ENCODE peak calls at places on chromosomes 4 and X, in eight cellular contexts. One of them, this sample, is unnamed.

GRCh38 chr4:165864228-165864627 is 8.8 kb upstream of the TLL1 start:
- DNase-seq in HCT116: no peak
- DNase-seq in hepatocyte: no peak
- DNase-seq in neural progenitor cell: peak
- DNase-seq in SK-N-SH: no peak
- DNase-seq in PC-3: no peak
- DNase-seq in OCI-LY7: peak
- DNase-seq in GM23338: no peak
- DNase-seq in this sample: no peak

GRCh38 chr4:105966046-105966445 is 70.8 kb downstream of the NPNT start:
- DNase-seq in OCI-LY7: no peak
- DNase-seq in GM23338: peak
- DNase-seq in hepatocyte: peak
- DNase-seq in neural progenitor cell: no peak
- DNase-seq in HCT116: no peak
- DNase-seq in PC-3: peak
- DNase-seq in SK-N-SH: no peak
- DNase-seq in this sample: no peak

GRCh38 chr4:92047209-92047877 is 256.4 kb upstream of the GRID2 start:
- DNase-seq in GM23338: peak
- DNase-seq in HCT116: no peak
- DNase-seq in SK-N-SH: peak
- DNase-seq in neural progenitor cell: peak
- DNase-seq in PC-3: peak
- DNase-seq in hepatocyte: peak
- DNase-seq in OCI-LY7: no peak
- DNase-seq in this sample: no peak

GRCh38 chr4:6230827-6231662 is 30.7 kb upstream of the JAKMIP1 start:
- DNase-seq in SK-N-SH: no peak
- DNase-seq in OCI-LY7: no peak
- DNase-seq in PC-3: no peak
- DNase-seq in neural progenitor cell: no peak
- DNase-seq in HCT116: no peak
- DNase-seq in GM23338: no peak
- DNase-seq in hepatocyte: no peak
- DNase-seq in this sample: no peak

GRCh38 chr4:155122382-155122781 is 86.1 kb upstream of the NPY2R start:
- DNase-seq in neural progenitor cell: no peak
- DNase-seq in SK-N-SH: no peak
- DNase-seq in HCT116: no peak
- DNase-seq in PC-3: no peak
- DNase-seq in hepatocyte: no peak
- DNase-seq in GM23338: peak
- DNase-seq in OCI-LY7: no peak
- DNase-seq in this sample: no peak

GRCh38 chrX:100695991-100696390 is 35.9 kb downstream of the SYTL4 start:
- DNase-seq in PC-3: peak
- DNase-seq in GM23338: no peak
- DNase-seq in neural progenitor cell: no peak
- DNase-seq in OCI-LY7: no peak
- DNase-seq in hepatocyte: no peak
- DNase-seq in SK-N-SH: no peak
- DNase-seq in HCT116: no peak
- DNase-seq in this sample: no peak

GRCh38 chr4:140153744-140154571 is at the start of gene MAML3:
- DNase-seq in GM23338: peak
- DNase-seq in neural progenitor cell: peak
- DNase-seq in SK-N-SH: peak
- DNase-seq in PC-3: peak
- DNase-seq in OCI-LY7: peak
- DNase-seq in hepatocyte: peak
- DNase-seq in HCT116: peak
- DNase-seq in this sample: peak

GRCh38 chr4:82480786-82481317 is 50.5 kb downstream of the ENOPH1 start:
- DNase-seq in hepatocyte: no peak
- DNase-seq in SK-N-SH: no peak
- DNase-seq in GM23338: no peak
- DNase-seq in OCI-LY7: no peak
- DNase-seq in PC-3: no peak
- DNase-seq in HCT116: no peak
- DNase-seq in neural progenitor cell: no peak
- DNase-seq in this sample: no peak

GRCh38 chr4:100311181-100311580 is 120.9 kb upstream of the DDIT4L start:
- DNase-seq in HCT116: peak
- DNase-seq in PC-3: peak
- DNase-seq in neural progenitor cell: peak
- DNase-seq in GM23338: peak
- DNase-seq in hepatocyte: peak
- DNase-seq in SK-N-SH: no peak
- DNase-seq in OCI-LY7: no peak
- DNase-seq in this sample: no peak

GRCh38 chrX:10971759-10972158 is 139.4 kb upstream of the HCCS start:
- DNase-seq in HCT116: no peak
- DNase-seq in SK-N-SH: no peak
- DNase-seq in GM23338: no peak
- DNase-seq in hepatocyte: no peak
- DNase-seq in PC-3: no peak
- DNase-seq in neural progenitor cell: no peak
- DNase-seq in OCI-LY7: no peak
- DNase-seq in this sample: no peak

GRCh38 chrX:27336466-27337091 is 126.6 kb downstream of the PPP4R3C start:
- DNase-seq in SK-N-SH: peak
- DNase-seq in HCT116: peak
- DNase-seq in GM23338: peak
- DNase-seq in hepatocyte: peak
- DNase-seq in neural progenitor cell: peak
- DNase-seq in PC-3: peak
- DNase-seq in OCI-LY7: peak
- DNase-seq in this sample: peak

GRCh38 chrX:97876697-97877407 is 993.1 kb downstream of the RPA4 start:
- DNase-seq in hepatocyte: no peak
- DNase-seq in neural progenitor cell: no peak
- DNase-seq in GM23338: no peak
- DNase-seq in PC-3: peak
- DNase-seq in SK-N-SH: no peak
- DNase-seq in HCT116: no peak
- DNase-seq in OCI-LY7: no peak
- DNase-seq in this sample: no peak

DNA sequence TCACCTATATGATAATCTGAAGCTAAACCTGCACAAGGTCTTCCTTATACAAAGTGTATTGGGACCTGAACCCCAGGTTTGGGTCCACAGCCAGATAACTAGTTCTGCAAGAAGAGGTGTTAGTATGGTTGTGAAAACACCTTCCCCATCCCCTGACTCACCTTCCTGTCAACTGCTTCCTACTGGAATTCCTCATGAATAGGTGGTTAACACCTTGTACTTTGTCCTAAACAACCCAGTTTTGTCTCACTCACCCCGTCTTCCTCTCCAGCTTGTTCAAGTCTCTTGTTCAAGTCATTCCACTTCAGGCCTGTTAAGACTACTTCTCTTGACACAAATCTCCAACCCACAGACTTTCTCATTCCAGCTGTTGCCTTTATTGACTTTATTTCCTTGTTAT is 45.5 kb downstream of the CCNG2 start:
- DNase-seq in SK-N-SH: no peak
- DNase-seq in GM23338: no peak
- DNase-seq in HCT116: no peak
- DNase-seq in OCI-LY7: no peak
- DNase-seq in hepatocyte: peak
- DNase-seq in PC-3: peak
- DNase-seq in neural progenitor cell: no peak
- DNase-seq in this sample: no peak
- TF ChIP-seq CTCF in SK-N-SH: no peak
- TF ChIP-seq CTCF in GM23338: no peak
- TF ChIP-seq CTCF in HCT116: no peak
- TF ChIP-seq CTCF in OCI-LY7: no peak
- TF ChIP-seq CTCF in hepatocyte: no peak
- TF ChIP-seq CTCF in PC-3: no peak
- TF ChIP-seq CTCF in neural progenitor cell: no peak
- TF ChIP-seq CTCF in this sample: no peak

GRCh38 chr4:2933566-2934076 is 29.6 kb downstream of the NOP14 start:
- DNase-seq in GM23338: no peak
- DNase-seq in PC-3: no peak
- DNase-seq in HCT116: no peak
- DNase-seq in neural progenitor cell: no peak
- DNase-seq in hepatocyte: no peak
- DNase-seq in SK-N-SH: no peak
- DNase-seq in OCI-LY7: no peak
- DNase-seq in this sample: no peak

GRCh38 chr4:2930821-2931764 is 32.1 kb downstream of the NOP14 start:
- DNase-seq in HCT116: no peak
- DNase-seq in OCI-LY7: no peak
- DNase-seq in hepatocyte: no peak
- DNase-seq in GM23338: no peak
- DNase-seq in PC-3: no peak
- DNase-seq in SK-N-SH: no peak
- DNase-seq in neural progenitor cell: no peak
- DNase-seq in this sample: no peak

GRCh38 chr4:2931765-2932560 is 31.2 kb downstream of the NOP14 start:
- DNase-seq in hepatocyte: no peak
- DNase-seq in SK-N-SH: no peak
- DNase-seq in OCI-LY7: peak
- DNase-seq in HCT116: no peak
- DNase-seq in GM23338: peak
- DNase-seq in PC-3: no peak
- DNase-seq in neural progenitor cell: no peak
- DNase-seq in this sample: no peak

GRCh38 chr4:2932951-2933565 is 30.1 kb downstream of the NOP14 start:
- DNase-seq in hepatocyte: no peak
- DNase-seq in PC-3: no peak
- DNase-seq in GM23338: no peak
- DNase-seq in OCI-LY7: no peak
- DNase-seq in HCT116: no peak
- DNase-seq in SK-N-SH: peak
- DNase-seq in neural progenitor cell: no peak
- DNase-seq in this sample: no peak

GRCh38 chr4:2932561-2932950 is 30.6 kb downstream of the NOP14 start:
- DNase-seq in HCT116: no peak
- DNase-seq in hepatocyte: no peak
- DNase-seq in GM23338: no peak
- DNase-seq in OCI-LY7: no peak
- DNase-seq in SK-N-SH: no peak
- DNase-seq in PC-3: no peak
- DNase-seq in neural progenitor cell: no peak
- DNase-seq in this sample: no peak
- TF ChIP-seq EZH2phosphoT487 in HCT116: no peak
- TF ChIP-seq EZH2phosphoT487 in hepatocyte: no peak
- TF ChIP-seq EZH2phosphoT487 in GM23338: no peak
- TF ChIP-seq EZH2phosphoT487 in OCI-LY7: no peak
- TF ChIP-seq EZH2phosphoT487 in SK-N-SH: no peak
- TF ChIP-seq EZH2phosphoT487 in PC-3: no peak
- TF ChIP-seq EZH2phosphoT487 in neural progenitor cell: no peak
- TF ChIP-seq EZH2phosphoT487 in this sample: no peak

GRCh38 chr4:186848437-186848836 is 124.8 kb upstream of the FAT1 start:
- DNase-seq in SK-N-SH: no peak
- DNase-seq in GM23338: no peak
- DNase-seq in OCI-LY7: no peak
- DNase-seq in hepatocyte: no peak
- DNase-seq in PC-3: no peak
- DNase-seq in HCT116: no peak
- DNase-seq in neural progenitor cell: no peak
- DNase-seq in this sample: no peak

GRCh38 chr4:186852078-186852420 is 128.4 kb upstream of the FAT1 start:
- DNase-seq in hepatocyte: peak
- DNase-seq in OCI-LY7: no peak
- DNase-seq in SK-N-SH: no peak
- DNase-seq in HCT116: no peak
- DNase-seq in neural progenitor cell: no peak
- DNase-seq in GM23338: no peak
- DNase-seq in PC-3: no peak
- DNase-seq in this sample: no peak

GRCh38 chr4:186852964-186853391 is 129.3 kb upstream of the FAT1 start:
- DNase-seq in GM23338: no peak
- DNase-seq in OCI-LY7: no peak
- DNase-seq in PC-3: no peak
- DNase-seq in HCT116: no peak
- DNase-seq in neural progenitor cell: no peak
- DNase-seq in SK-N-SH: no peak
- DNase-seq in hepatocyte: no peak
- DNase-seq in this sample: peak

GRCh38 chr4:186854256-186854655 is 130.6 kb upstream of the FAT1 start:
- DNase-seq in OCI-LY7: no peak
- DNase-seq in GM23338: no peak
- DNase-seq in PC-3: peak
- DNase-seq in neural progenitor cell: no peak
- DNase-seq in SK-N-SH: no peak
- DNase-seq in HCT116: no peak
- DNase-seq in hepatocyte: no peak
- DNase-seq in this sample: no peak

DNA sequence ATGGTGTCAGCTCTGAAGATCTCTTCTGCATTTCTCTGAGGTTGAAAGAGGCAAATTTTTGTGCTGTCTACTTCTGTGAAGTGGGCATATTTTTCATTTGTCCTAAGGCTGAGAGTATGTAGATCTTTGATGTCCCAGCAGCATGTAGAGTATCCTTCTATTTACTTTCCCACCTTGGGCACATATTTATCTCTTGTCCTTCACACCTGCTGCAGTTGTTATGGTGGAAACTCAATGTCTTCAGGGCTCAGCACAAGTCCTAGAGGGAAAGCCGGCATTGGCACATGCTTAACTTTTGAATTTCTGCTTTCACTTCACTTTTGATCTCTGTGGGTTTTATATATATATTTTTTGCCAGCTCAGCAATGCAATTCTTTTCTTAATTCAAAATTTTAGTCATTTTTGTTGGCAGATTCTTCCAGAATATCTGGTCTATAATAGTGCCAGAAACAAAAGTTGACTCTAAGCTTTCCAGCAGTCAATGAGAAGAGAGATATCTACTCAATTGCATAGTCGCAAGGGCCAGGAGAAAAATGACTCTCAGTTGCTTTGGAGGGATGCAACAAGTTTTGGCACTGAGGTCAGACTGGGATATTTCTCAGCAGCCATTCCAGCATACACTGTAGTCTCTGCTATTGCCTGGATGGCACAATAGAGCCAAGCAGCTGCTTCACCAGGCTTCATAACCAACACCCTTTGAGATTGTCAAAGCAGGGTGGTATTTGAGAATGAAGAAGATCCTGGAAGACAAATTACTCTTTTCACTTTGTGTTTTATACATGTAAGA is 127.8 kb upstream of the FAT1 start:
- DNase-seq in OCI-LY7: no peak
- DNase-seq in SK-N-SH: no peak
- DNase-seq in hepatocyte: no peak
- DNase-seq in neural progenitor cell: no peak
- DNase-seq in HCT116: no peak
- DNase-seq in GM23338: no peak
- DNase-seq in PC-3: no peak
- DNase-seq in this sample: no peak
- H2AFZ ChIP-seq in OCI-LY7: no peak
- H2AFZ ChIP-seq in SK-N-SH: no peak
- H2AFZ ChIP-seq in hepatocyte: no peak
- H2AFZ ChIP-seq in neural progenitor cell: peak
- H2AFZ ChIP-seq in HCT116: no peak
- H2AFZ ChIP-seq in GM23338: no peak
- H2AFZ ChIP-seq in PC-3: no peak
- H2AFZ ChIP-seq in this sample: no peak

DNA sequence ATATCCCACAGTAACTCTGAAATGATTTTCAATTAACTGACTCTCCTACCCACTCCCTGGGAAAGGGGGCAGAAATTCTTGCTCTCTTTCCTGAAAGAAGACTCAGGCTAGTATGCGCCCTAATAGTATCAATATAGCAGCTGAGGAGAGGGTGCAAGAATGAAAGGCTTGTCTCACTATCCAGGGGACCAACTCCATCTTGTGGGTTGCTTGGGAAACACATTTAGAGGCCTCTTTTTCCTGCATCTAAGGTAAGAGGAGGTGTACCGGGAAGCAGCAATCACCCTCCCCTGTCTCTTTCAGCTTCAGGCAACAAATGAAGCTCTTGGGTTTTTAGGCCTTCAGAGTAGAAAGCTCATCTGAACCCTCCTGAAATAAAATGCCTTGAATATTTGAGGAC is 11.3 kb downstream of the TMEM255A start:
- DNase-seq in neural progenitor cell: peak
- DNase-seq in hepatocyte: no peak
- DNase-seq in PC-3: peak
- DNase-seq in OCI-LY7: peak
- DNase-seq in GM23338: peak
- DNase-seq in SK-N-SH: no peak
- DNase-seq in HCT116: no peak
- DNase-seq in this sample: no peak
- TF ChIP-seq CTCF in neural progenitor cell: peak
- TF ChIP-seq CTCF in hepatocyte: peak
- TF ChIP-seq CTCF in PC-3: peak
- TF ChIP-seq CTCF in OCI-LY7: no peak
- TF ChIP-seq CTCF in GM23338: peak
- TF ChIP-seq CTCF in SK-N-SH: no peak
- TF ChIP-seq CTCF in HCT116: no peak
- TF ChIP-seq CTCF in this sample: no peak